ENCODE peak calls at places on chromosomes 2 and 18, in ten cellular contexts. One of them, this sample, is unnamed.

GRCh38 chr2:20516646-20517341 is 69.9 kb downstream of the RHOB start:
- DNase-seq in NT2/D1: no peak
- DNase-seq in KBM-7: no peak
- DNase-seq in heart right ventricle: no peak
- DNase-seq in stimulated activated naive CD4-positive, alpha-beta T cell: no peak
- DNase-seq in germinal center: no peak
- DNase-seq in RWPE2: peak; percentile 15
- DNase-seq in T-cell: no peak
- DNase-seq in hippocampal formation: peak; percentile 69
- DNase-seq in activated CD4-positive, alpha-beta T cell treated with anti-CD3 and anti-CD28 coated beads, Interleukin-2, amount 50 U/mL, for 1 hour: no peak
- DNase-seq in this sample: peak; percentile 59

GRCh38 chr18:75162467-75162866 is 46.5 kb downstream of the PTGR3 start:
- DNase-seq in NT2/D1: no peak
- DNase-seq in KBM-7: no peak
- DNase-seq in heart right ventricle: no peak
- DNase-seq in stimulated activated naive CD4-positive, alpha-beta T cell: no peak
- DNase-seq in germinal center: no peak
- DNase-seq in RWPE2: no peak
- DNase-seq in T-cell: no peak
- DNase-seq in hippocampal formation: no peak
- DNase-seq in activated CD4-positive, alpha-beta T cell treated with anti-CD3 and anti-CD28 coated beads, Interleukin-2, amount 50 U/mL, for 1 hour: no peak
- DNase-seq in this sample: no peak

GRCh38 chr2:112629224-112629623 is 16.5 kb upstream of the SLC20A1 start:
- DNase-seq in NT2/D1: no peak
- DNase-seq in KBM-7: no peak
- DNase-seq in heart right ventricle: no peak
- DNase-seq in stimulated activated naive CD4-positive, alpha-beta T cell: no peak
- DNase-seq in germinal center: no peak
- DNase-seq in RWPE2: no peak
- DNase-seq in T-cell: no peak
- DNase-seq in hippocampal formation: no peak
- DNase-seq in activated CD4-positive, alpha-beta T cell treated with anti-CD3 and anti-CD28 coated beads, Interleukin-2, amount 50 U/mL, for 1 hour: no peak
- DNase-seq in this sample: no peak

GRCh38 chr2:127579231-127579630 is 43.7 kb downstream of the MYO7B start:
- DNase-seq in NT2/D1: no peak
- DNase-seq in KBM-7: no peak
- DNase-seq in heart right ventricle: no peak
- DNase-seq in stimulated activated naive CD4-positive, alpha-beta T cell: no peak
- DNase-seq in germinal center: no peak
- DNase-seq in RWPE2: no peak
- DNase-seq in T-cell: no peak
- DNase-seq in hippocampal formation: no peak
- DNase-seq in activated CD4-positive, alpha-beta T cell treated with anti-CD3 and anti-CD28 coated beads, Interleukin-2, amount 50 U/mL, for 1 hour: no peak
- DNase-seq in this sample: no peak

GRCh38 chr18:12768622-12769021 is 65.8 kb downstream of the PSMG2 start:
- DNase-seq in NT2/D1: no peak
- DNase-seq in KBM-7: no peak
- DNase-seq in heart right ventricle: no peak
- DNase-seq in stimulated activated naive CD4-positive, alpha-beta T cell: no peak
- DNase-seq in germinal center: no peak
- DNase-seq in RWPE2: no peak
- DNase-seq in T-cell: no peak
- DNase-seq in hippocampal formation: no peak
- DNase-seq in activated CD4-positive, alpha-beta T cell treated with anti-CD3 and anti-CD28 coated beads, Interleukin-2, amount 50 U/mL, for 1 hour: no peak
- DNase-seq in this sample: no peak

GRCh38 chr2:30756051-30756719 is 51.1 kb downstream of the CAPN13 start:
- DNase-seq in NT2/D1: peak; percentile 22
- DNase-seq in KBM-7: no peak
- DNase-seq in heart right ventricle: no peak
- DNase-seq in stimulated activated naive CD4-positive, alpha-beta T cell: no peak
- DNase-seq in germinal center: no peak
- DNase-seq in RWPE2: no peak
- DNase-seq in T-cell: no peak
- DNase-seq in hippocampal formation: no peak
- DNase-seq in activated CD4-positive, alpha-beta T cell treated with anti-CD3 and anti-CD28 coated beads, Interleukin-2, amount 50 U/mL, for 1 hour: no peak
- DNase-seq in this sample: no peak

GRCh38 chr2:71749671-71750101 is 296.3 kb downstream of the DYSF start:
- DNase-seq in NT2/D1: no peak
- DNase-seq in KBM-7: no peak
- DNase-seq in heart right ventricle: no peak
- DNase-seq in stimulated activated naive CD4-positive, alpha-beta T cell: no peak
- DNase-seq in germinal center: no peak
- DNase-seq in RWPE2: no peak
- DNase-seq in T-cell: no peak
- DNase-seq in hippocampal formation: no peak
- DNase-seq in activated CD4-positive, alpha-beta T cell treated with anti-CD3 and anti-CD28 coated beads, Interleukin-2, amount 50 U/mL, for 1 hour: no peak
- DNase-seq in this sample: no peak

GRCh38 chr2:10901160-10901559 is 10.6 kb upstream of the KCNF1 start:
- DNase-seq in NT2/D1: no peak
- DNase-seq in KBM-7: no peak
- DNase-seq in heart right ventricle: no peak
- DNase-seq in stimulated activated naive CD4-positive, alpha-beta T cell: no peak
- DNase-seq in germinal center: no peak
- DNase-seq in RWPE2: no peak
- DNase-seq in T-cell: no peak
- DNase-seq in hippocampal formation: no peak
- DNase-seq in activated CD4-positive, alpha-beta T cell treated with anti-CD3 and anti-CD28 coated beads, Interleukin-2, amount 50 U/mL, for 1 hour: no peak
- DNase-seq in this sample: no peak

GRCh38 chr18:28834889-28835288 is 658.0 kb upstream of the CDH2 start:
- DNase-seq in NT2/D1: no peak
- DNase-seq in KBM-7: no peak
- DNase-seq in heart right ventricle: no peak
- DNase-seq in stimulated activated naive CD4-positive, alpha-beta T cell: no peak
- DNase-seq in germinal center: no peak
- DNase-seq in RWPE2: no peak
- DNase-seq in T-cell: no peak
- DNase-seq in hippocampal formation: no peak
- DNase-seq in activated CD4-positive, alpha-beta T cell treated with anti-CD3 and anti-CD28 coated beads, Interleukin-2, amount 50 U/mL, for 1 hour: no peak
- DNase-seq in this sample: no peak

GRCh38 chr2:235494716-235495372 is 1.0 kb downstream of the AGAP1 start:
- DNase-seq in NT2/D1: no peak
- DNase-seq in KBM-7: peak; percentile 38
- DNase-seq in heart right ventricle: peak; percentile 50
- DNase-seq in stimulated activated naive CD4-positive, alpha-beta T cell: no peak
- DNase-seq in germinal center: no peak
- DNase-seq in RWPE2: no peak
- DNase-seq in T-cell: no peak
- DNase-seq in hippocampal formation: peak; percentile 29
- DNase-seq in activated CD4-positive, alpha-beta T cell treated with anti-CD3 and anti-CD28 coated beads, Interleukin-2, amount 50 U/mL, for 1 hour: no peak
- DNase-seq in this sample: peak; percentile 44

GRCh38 chr2:224638338-224638823 is 53.2 kb upstream of the CUL3 start:
- DNase-seq in NT2/D1: no peak
- DNase-seq in KBM-7: peak; percentile 82
- DNase-seq in heart right ventricle: no peak
- DNase-seq in stimulated activated naive CD4-positive, alpha-beta T cell: peak; percentile 65
- DNase-seq in germinal center: peak; percentile 79
- DNase-seq in RWPE2: no peak
- DNase-seq in T-cell: peak; percentile 3
- DNase-seq in hippocampal formation: no peak
- DNase-seq in activated CD4-positive, alpha-beta T cell treated with anti-CD3 and anti-CD28 coated beads, Interleukin-2, amount 50 U/mL, for 1 hour: no peak
- DNase-seq in this sample: no peak

GRCh38 chr2:67528320-67528719 is 131.2 kb downstream of the ETAA1 start:
- DNase-seq in NT2/D1: no peak
- DNase-seq in KBM-7: no peak
- DNase-seq in heart right ventricle: no peak
- DNase-seq in stimulated activated naive CD4-positive, alpha-beta T cell: no peak
- DNase-seq in germinal center: no peak
- DNase-seq in RWPE2: no peak
- DNase-seq in T-cell: no peak
- DNase-seq in hippocampal formation: no peak
- DNase-seq in activated CD4-positive, alpha-beta T cell treated with anti-CD3 and anti-CD28 coated beads, Interleukin-2, amount 50 U/mL, for 1 hour: no peak
- DNase-seq in this sample: no peak

GRCh38 chr2:144414324-144414845 is 105.5 kb downstream of the ZEB2 start:
- DNase-seq in NT2/D1: no peak
- DNase-seq in KBM-7: peak; percentile 23
- DNase-seq in heart right ventricle: no peak
- DNase-seq in stimulated activated naive CD4-positive, alpha-beta T cell: no peak
- DNase-seq in germinal center: no peak
- DNase-seq in RWPE2: no peak
- DNase-seq in T-cell: no peak
- DNase-seq in hippocampal formation: no peak
- DNase-seq in activated CD4-positive, alpha-beta T cell treated with anti-CD3 and anti-CD28 coated beads, Interleukin-2, amount 50 U/mL, for 1 hour: no peak
- DNase-seq in this sample: no peak

GRCh38 chr18:75264195-75264594 is 53.6 kb downstream of the TSHZ1 start:
- DNase-seq in NT2/D1: no peak
- DNase-seq in KBM-7: no peak
- DNase-seq in heart right ventricle: no peak
- DNase-seq in stimulated activated naive CD4-positive, alpha-beta T cell: no peak
- DNase-seq in germinal center: no peak
- DNase-seq in RWPE2: no peak
- DNase-seq in T-cell: no peak
- DNase-seq in hippocampal formation: no peak
- DNase-seq in activated CD4-positive, alpha-beta T cell treated with anti-CD3 and anti-CD28 coated beads, Interleukin-2, amount 50 U/mL, for 1 hour: no peak
- DNase-seq in this sample: no peak

GRCh38 chr2:105842555-105842954 is 97.8 kb downstream of the NCK2 start:
- DNase-seq in NT2/D1: no peak
- DNase-seq in KBM-7: no peak
- DNase-seq in heart right ventricle: no peak
- DNase-seq in stimulated activated naive CD4-positive, alpha-beta T cell: no peak
- DNase-seq in germinal center: no peak
- DNase-seq in RWPE2: no peak
- DNase-seq in T-cell: no peak
- DNase-seq in hippocampal formation: no peak
- DNase-seq in activated CD4-positive, alpha-beta T cell treated with anti-CD3 and anti-CD28 coated beads, Interleukin-2, amount 50 U/mL, for 1 hour: no peak
- DNase-seq in this sample: no peak

This sample was measured in frontal cortex.